ENCODE peak calls at places on chromosomes 5 and 9, in four cellular contexts. Y is K562, L is HCT116, B is HepG2. M is an unnamed sample.

GRCh38 chr5:15263406-15263805 is 236.6 kb upstream of the FBXL7 start:
- DNase-seq in Y (no peak), L (no peak), B (no peak), M (no peak)

GRCh38 chr9:87862536-87863268 is 20.0 kb upstream of the SPATA31E1 start:
- DNase-seq in Y (no peak), L (peak; percentile 35), B (no peak), M (no peak)

GRCh38 chr5:107012371-107012770 is 658.4 kb downstream of the EFNA5 start:
- DNase-seq in Y (no peak), L (no peak), B (no peak), M (no peak)

GRCh38 chr9:89444212-89444611 is 53.7 kb downstream of the SEMA4D start:
- DNase-seq in Y (no peak), L (no peak), B (no peak), M (no peak)

GRCh38 chr5:135428586-135428985 is 18.6 kb downstream of the DCANP1 start:
- DNase-seq in Y (no peak), L (no peak), B (no peak), M (no peak)

GRCh38 chr5:26329562-26330189 is 708.7 kb downstream of the CDH9 start:
- DNase-seq in Y (no peak), L (no peak), B (no peak), M (peak; percentile 5)

GRCh38 chr5:93574041-93574938 is 6.7 kb downstream of the NR2F1-AS1 start:
- DNase-seq in Y (no peak), L (no peak), B (no peak), M (no peak)

GRCh38 chr9:114433086-114433485 is 45.3 kb upstream of the AKNA start:
- DNase-seq in Y (no peak), L (no peak), B (no peak), M (no peak)

GRCh38 chr5:72788851-72789505 is 27.5 kb upstream of the TNPO1 start:
- DNase-seq in Y (no peak), L (no peak), B (peak; percentile 12), M (no peak)

GRCh38 chr5:89275206-89275605 is 392.2 kb upstream of the MEF2C start:
- DNase-seq in Y (no peak), L (no peak), B (no peak), M (no peak)

GRCh38 chr5:15938186-15938585 is 241.4 kb downstream of the MARCHF11 start:
- DNase-seq in Y (no peak), L (no peak), B (no peak), M (no peak)

GRCh38 chr5:135373747-135374515 is 25.1 kb downstream of the MACROH2A1 start:
- DNase-seq in Y (no peak), L (no peak), B (peak; percentile 21), M (no peak)

GRCh38 chr5:21774791-21775190 is 1078.4 kb downstream of the CDH12 start:
- DNase-seq in Y (no peak), L (no peak), B (no peak), M (peak; percentile 50)

GRCh38 chr9:129910628-129911567 is 75.6 kb downstream of the USP20 start:
- DNase-seq in Y (peak; percentile 80), L (peak; percentile 95), B (no peak), M (peak; percentile 85)

GRCh38 chr5:90871356-90871755 is 312.8 kb downstream of the ADGRV1 start:
- DNase-seq in Y (no peak), L (no peak), B (no peak), M (no peak)

GRCh38 chr9:89410022-89410421 is 87.9 kb downstream of the SEMA4D start:
- DNase-seq in Y (no peak), L (no peak), B (no peak), M (no peak)

DNA sequence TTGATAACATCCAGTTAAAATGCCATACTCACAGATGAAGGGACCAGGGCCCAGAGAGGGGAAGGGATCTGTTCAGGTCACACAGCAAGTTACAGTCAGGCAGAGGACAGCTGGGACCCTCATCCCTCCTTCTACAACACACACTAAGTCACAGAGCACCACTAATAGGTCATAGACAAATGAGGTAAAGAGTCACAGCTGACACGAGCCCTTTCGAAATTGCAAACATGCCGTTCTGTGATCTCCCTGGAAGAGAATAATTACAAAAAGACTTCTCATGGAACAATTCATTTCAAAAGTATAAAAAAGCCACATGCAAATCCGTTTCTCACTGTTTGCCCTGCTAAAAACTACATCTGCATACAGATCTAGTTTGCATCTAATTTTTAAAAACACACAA is 15.5 kb downstream of the IGFBPL1 start:
- DNase-seq in Y (no peak), L (no peak), B (no peak), M (no peak)
- H3K9me3 ChIP-seq in Y (no peaks in the 10 kb centered on the region), L (no peaks in the 10 kb centered on the region), B (no peaks in the 10 kb centered on the region), M (no peaks in the 10 kb centered on the region)

GRCh38 chr9:86613943-86614342 is 259.7 kb upstream of the TUT7 start:
- DNase-seq in Y (no peak), L (no peak), B (no peak), M (no peak)

DNA sequence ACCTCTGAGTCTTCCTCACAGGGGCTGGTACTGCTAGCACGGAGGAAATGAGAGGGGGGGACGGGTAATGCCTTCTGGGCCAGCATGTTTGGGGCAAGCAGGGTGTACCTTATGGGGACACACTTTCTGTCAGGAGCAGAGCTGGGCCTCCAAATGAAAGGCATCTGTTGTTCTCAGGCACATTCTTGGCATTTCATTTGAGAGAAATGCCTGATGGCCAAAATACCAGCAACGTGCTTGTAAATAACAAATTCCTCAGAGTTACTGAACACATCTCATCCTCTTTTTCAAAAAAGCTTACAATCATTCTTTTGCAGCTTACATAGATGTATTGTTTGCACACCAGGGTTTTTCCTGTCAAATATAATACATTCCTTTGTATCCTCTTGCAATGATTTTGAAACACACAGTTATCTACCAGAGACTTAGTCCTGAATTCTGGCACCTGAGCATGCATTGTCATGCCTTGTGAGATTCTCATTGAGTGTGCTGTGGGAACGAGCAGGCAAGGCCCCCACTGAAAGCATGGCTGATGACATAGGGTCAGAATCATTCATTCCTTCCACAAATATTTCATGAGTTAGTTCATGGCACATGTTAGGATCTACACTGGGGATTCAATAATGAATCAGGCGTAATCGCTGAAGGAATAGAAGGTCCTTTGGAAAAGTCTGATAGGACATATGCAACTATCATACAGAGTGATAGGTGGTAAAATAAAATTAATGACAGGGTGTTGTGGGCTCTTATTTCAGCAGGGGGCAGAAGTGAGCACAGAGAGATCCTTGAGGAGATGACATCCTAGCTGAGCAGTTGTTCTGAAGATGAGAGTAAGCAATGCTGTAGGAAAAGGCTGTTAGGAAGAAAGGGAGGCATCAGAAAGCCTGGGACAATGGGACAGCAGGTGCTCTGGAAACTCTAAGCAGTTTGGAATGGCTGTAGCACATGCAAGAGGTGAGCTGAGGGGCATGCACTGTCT is 260.9 kb upstream of the TUT7 start:
- DNase-seq in Y (peak; percentile 18), L (no peak), B (peak; percentile 37), M (no peak)
- TF ChIP-seq TCF7L2 in Y (no peak), L (no peak), B (no peak), M (no peak)

GRCh38 chr5:179128041-179128365 is 67.8 kb downstream of the ZNF354C start:
- DNase-seq in Y (no peak), L (no peak), B (no peak), M (no peak)
- H3K9me3 ChIP-seq in Y (no peaks in the 10 kb centered on the region), L (no peaks in the 10 kb centered on the region), B (no peaks in the 10 kb centered on the region), M (no peaks in the 10 kb centered on the region)

DNA sequence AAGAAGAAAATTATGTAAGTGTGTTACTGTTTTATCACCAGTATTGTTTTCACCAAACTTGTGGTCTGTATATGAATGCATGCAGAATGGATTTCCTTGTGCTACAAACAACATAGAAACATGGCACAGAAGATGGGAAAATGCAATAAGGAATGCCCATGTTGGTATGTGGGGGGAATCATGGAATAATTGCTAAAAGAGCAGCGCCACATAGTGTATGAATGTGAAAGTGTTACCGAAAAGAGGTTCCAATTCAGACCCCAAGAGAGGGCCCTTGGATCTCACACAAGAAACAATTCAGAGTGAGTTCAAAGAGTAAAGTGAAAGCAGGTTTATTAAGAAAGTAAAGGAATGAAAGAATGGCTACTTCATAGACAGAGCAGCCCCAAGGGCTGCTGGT is 26.4 kb upstream of the TYRP1 start:
- DNase-seq in Y (no peak), L (no peak), B (peak; percentile 2), M (no peak)
- TF ChIP-seq TCF7L2 in Y (no peak), L (no peak), B (no peak), M (no peak)

GRCh38 chr5:34510002-34510401 is 146.1 kb upstream of the RAI14 start:
- DNase-seq in Y (no peak), L (no peak), B (no peak), M (no peak)
- H3K9me3 ChIP-seq in Y (no peaks in the 10 kb centered on the region), L (no peaks in the 10 kb centered on the region), B (no peaks in the 10 kb centered on the region), M (no peaks in the 10 kb centered on the region)

DNA sequence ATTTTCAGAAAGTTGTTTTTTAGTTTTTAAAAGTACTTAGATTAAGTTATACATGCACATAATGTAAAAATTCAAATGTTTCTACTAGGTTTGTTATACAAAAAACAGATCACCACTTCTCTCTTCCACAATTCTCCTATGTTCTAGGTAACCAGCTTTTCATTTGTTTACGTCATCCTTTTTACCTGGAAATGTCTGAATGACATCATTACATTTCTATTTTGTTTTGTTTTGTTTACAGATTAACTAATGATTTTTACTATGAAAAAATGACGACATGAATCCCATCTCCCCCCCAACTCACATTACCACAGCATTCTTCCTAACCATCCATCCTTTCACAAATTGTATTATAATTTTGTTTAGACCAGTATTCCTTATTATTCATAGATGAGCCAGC is 1709.2 kb downstream of the EFNA5 start:
- DNase-seq in Y (no peak), L (no peak), B (no peak), M (no peak)
- TF ChIP-seq TCF7L2 in Y (no peak), L (no peak), B (no peak), M (no peak)

DNA sequence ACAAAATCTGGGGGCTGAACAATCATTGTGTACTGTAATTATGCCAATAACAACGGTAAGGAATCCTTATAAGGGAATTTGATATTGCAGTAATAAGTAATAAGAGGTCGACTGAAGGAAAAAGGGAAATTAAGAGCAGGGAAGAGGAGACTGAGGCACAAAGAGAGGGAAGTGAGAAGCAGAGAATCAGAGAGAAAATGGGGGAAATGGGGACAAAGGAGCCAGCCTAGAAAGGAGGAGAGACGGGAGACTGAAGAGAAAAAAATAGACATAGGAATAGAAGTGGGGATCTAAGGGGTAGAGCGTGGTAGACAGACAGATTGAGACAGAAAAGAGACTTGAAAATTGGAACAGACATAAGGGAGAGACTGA is 518 bp upstream of the ZNF300 start:
- DNase-seq in Y (no peak), L (no peak), B (no peak), M (no peak)
- H3K9me3 ChIP-seq in Y (peaks cover 23% of the 10 kb centered on the region), L (no peaks in the 10 kb centered on the region), B (peaks cover 64% of the 10 kb centered on the region), M (peaks cover 34% of the 10 kb centered on the region)

GRCh38 chr5:167951121-167951520 is 340.3 kb upstream of the WWC1 start:
- DNase-seq in Y (no peak), L (no peak), B (no peak), M (no peak)

GRCh38 chr5:167947312-167947711 is 344.1 kb upstream of the WWC1 start:
- DNase-seq in Y (no peak), L (no peak), B (no peak), M (no peak)

GRCh38 chr5:167950126-167950721 is 341.2 kb upstream of the WWC1 start:
- DNase-seq in Y (no peak), L (no peak), B (no peak), M (no peak)

GRCh38 chr5:167952278-167952990 is 339.0 kb upstream of the WWC1 start:
- DNase-seq in Y (no peak), L (no peak), B (no peak), M (no peak)

GRCh38 chr5:167949435-167949834 is 342.0 kb upstream of the WWC1 start:
- DNase-seq in Y (no peak), L (no peak), B (no peak), M (no peak)
- TF ChIP-seq TCF7L2 in Y (no peak), L (no peak), B (no peak), M (no peak)

DNA sequence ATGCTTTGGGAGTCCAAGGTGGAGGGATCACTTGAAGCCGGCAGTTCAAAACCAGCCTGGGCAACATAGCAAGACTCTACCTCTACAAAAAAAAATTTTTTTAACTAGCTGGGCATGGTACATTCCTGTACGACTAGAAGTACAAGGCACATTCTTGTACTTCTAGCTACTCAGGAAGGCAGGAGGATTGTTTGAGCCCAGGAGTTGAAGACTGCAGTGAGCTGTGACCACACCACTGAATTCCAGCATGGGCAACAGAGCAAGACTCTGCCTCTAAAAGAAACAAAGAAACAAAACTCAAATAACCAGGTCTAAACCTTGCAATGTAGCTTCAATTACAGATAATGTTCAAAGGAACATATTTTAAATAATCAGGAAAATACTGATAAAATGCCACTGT is 56.2 kb downstream of the SSBP2 start:
- DNase-seq in Y (no peak), L (no peak), B (no peak), M (no peak)
- H3K9me3 ChIP-seq in Y (no peaks in the 10 kb centered on the region), L (no peaks in the 10 kb centered on the region), B (no peaks in the 10 kb centered on the region), M (no peaks in the 10 kb centered on the region)

M was measured in Panc1.